ENCODE peak calls at places on chromosomes 11 and 22, in nine cellular contexts. E is cardiac muscle cell; Z is cardiac fibroblast; K is NCI-H1417; O is stimulated activated CD4-positive, alpha-beta T cell treated with anti-CD3 and anti-CD28 coated beads, Interleukin-2, amount 100 ng/mL, for 24 hours; S is HCEC 1CT; A is T-helper 2 cell; L is A549; T is GM04504. Q is an unnamed sample.

GRCh38 chr11:130865091-130865771 is 51.0 kb downstream of the SNX19 start:
- DNase-seq in K (no peak), T (no peak), A (no peak), O (no peak), E (no peak), S (no peak), L (no peak), Z (no peak), Q (no peak)

GRCh38 chr22:24156146-24156914 is 25.0 kb upstream of the SUSD2 start:
- DNase-seq in E (peak; percentile 53), T (no peak), Z (peak; percentile 36), S (peak; percentile 39), O (peak; percentile 73), L (no peak), K (no peak), A (peak; percentile 81), Q (peak; percentile 29)

GRCh38 chr11:133966924-133967598 is 10.3 kb upstream of the IGSF9B start:
- DNase-seq in K (no peak), L (peak; percentile 28), T (no peak), O (peak; percentile 80), Z (no peak), S (no peak), E (peak; percentile 14), A (peak; percentile 75), Q (no peak)

GRCh38 chr11:71420455-71421241 is 27.5 kb downstream of the DHCR7 start:
- DNase-seq in L (peak; percentile 62), O (peak; percentile 23), A (peak; percentile 32), S (peak; percentile 49), Z (peak; percentile 68), E (peak; percentile 67), K (peak; percentile 41), T (peak; percentile 10), Q (peak; percentile 63)

GRCh38 chr11:123253909-123254308 is 58.9 kb upstream of the CLMP start:
- DNase-seq in S (peak; percentile 19), E (peak; percentile 32), A (no peak), K (no peak), O (no peak), T (no peak), Z (peak; percentile 29), L (no peak), Q (no peak)

GRCh38 chr22:38831166-38831945 is 12.5 kb downstream of the NPTXR start:
- DNase-seq in Z (peak; percentile 66), K (no peak), T (no peak), E (peak; percentile 84), O (no peak), S (peak; percentile 78), L (no peak), A (no peak), Q (peak; percentile 51)

GRCh38 chr11:34242037-34242625 is 115.7 kb downstream of the ABTB2 start:
- DNase-seq in T (no peak), E (no peak), O (no peak), Z (peak; percentile 56), K (no peak), S (peak; percentile 24), A (no peak), L (peak; percentile 33), Q (no peak)

GRCh38 chr22:37454857-37455686 is 27.8 kb upstream of the ELFN2 start:
- DNase-seq in Z (peak; percentile 89), A (no peak), L (peak; percentile 55), K (peak; percentile 10), T (no peak), E (peak; percentile 91), S (peak; percentile 79), O (no peak), Q (peak; percentile 66)

GRCh38 chr11:57197762-57198161 is 16.0 kb downstream of the LRRC55 start:
- DNase-seq in E (no peak), A (no peak), O (no peak), Z (no peak), K (no peak), T (no peak), L (no peak), S (no peak), Q (no peak)

GRCh38 chr22:32799516-32799915 is 2.0 kb upstream of the TIMP3 start:
- DNase-seq in Z (no peak), L (no peak), K (no peak), O (no peak), T (no peak), S (no peak), A (no peak), E (no peak), Q (no peak)

GRCh38 chr22:48945621-48946458 is 881.8 kb downstream of the BRD1 start:
- DNase-seq in K (no peak), Z (no peak), E (no peak), A (no peak), L (no peak), O (no peak), T (no peak), S (no peak), Q (no peak)

GRCh38 chr22:28231423-28231822 is 312.4 kb upstream of the PITPNB start:
- DNase-seq in E (peak; percentile 56), K (peak; percentile 36), O (no peak), T (no peak), L (no peak), S (no peak), Z (peak; percentile 54), A (no peak), Q (no peak)

GRCh38 chr11:65194564-65194963 is 12.8 kb downstream of the CAPN1 start:
- DNase-seq in E (no peak), Z (no peak), L (no peak), A (no peak), O (no peak), T (no peak), S (no peak), K (no peak), Q (no peak)

GRCh38 chr22:23751441-23751996 is 607 bp upstream of the ZNF70 start:
- DNase-seq in A (no peak), Z (peak; percentile 36), E (no peak), K (peak; percentile 3), S (no peak), L (no peak), T (no peak), O (no peak), Q (peak; percentile 60)

GRCh38 chr11:47327025-47327424 is 25.5 kb downstream of the MYBPC3 start:
- DNase-seq in L (no peak), O (no peak), Z (no peak), E (no peak), S (no peak), A (no peak), K (peak; percentile 47), T (no peak), Q (no peak)

GRCh38 chr11:1010006-1010405 is 26.5 kb downstream of the MUC6 start:
- DNase-seq in S (no peak), K (peak; percentile 41), L (no peak), E (no peak), A (no peak), T (no peak), O (no peak), Z (no peak), Q (no peak)

GRCh38 chr11:12113294-12113693 is 2.9 kb downstream of the MICAL2 start:
- DNase-seq in L (no peak), K (no peak), Z (peak; percentile 55), O (no peak), E (peak; percentile 57), S (no peak), T (no peak), A (peak; percentile 76), Q (no peak)

GRCh38 chr22:40345801-40346177 is 511 bp upstream of the ADSL start:
- DNase-seq in A (peak; percentile 77), Z (peak; percentile 39), O (peak; percentile 65), L (no peak), T (no peak), K (peak; percentile 41), S (peak; percentile 35), E (peak; percentile 47), Q (no peak)

GRCh38 chr11:78822931-78823423 is 248.3 kb upstream of the NARS2 start:
- DNase-seq in T (no peak), A (no peak), E (no peak), O (no peak), Z (no peak), K (no peak), S (no peak), L (no peak), Q (no peak)

GRCh38 chr11:117923773-117924172 is 5.4 kb downstream of the TMPRSS13 start:
- DNase-seq in T (no peak), K (no peak), Z (no peak), A (no peak), E (no peak), L (no peak), O (no peak), S (no peak), Q (no peak)

GRCh38 chr11:123054301-123055065 is 7.5 kb downstream of the HSPA8 start:
- DNase-seq in O (peak; percentile 46), K (peak; percentile 88), Z (peak; percentile 81), L (peak; percentile 55), E (peak; percentile 82), T (peak; percentile 30), S (peak; percentile 75), A (peak; percentile 76), Q (no peak)

GRCh38 chr11:13104619-13105236 is 95.6 kb downstream of the RASSF10 start:
- DNase-seq in O (no peak), K (peak; percentile 25), A (no peak), Z (peak; percentile 26), S (no peak), L (no peak), T (no peak), E (no peak), Q (no peak)

GRCh38 chr22:40482886-40483285 is 112.5 kb downstream of the SGSM3 start:
- DNase-seq in S (no peak), E (no peak), O (no peak), A (no peak), T (no peak), Z (no peak), L (no peak), K (no peak), Q (no peak)